ENCODE peak calls at places on chromosomes 4 and X, in six cellular contexts. Z, X, C, E, Q and H are unnamed samples.

GRCh38 chr4:185735887-185736286 is 76.1 kb downstream of the SORBS2 start:
- DNase-seq in Z (no peak), C (no peak), E (no peak), Q (no peak), X (no peak), H (no peak)

GRCh38 chr4:76087007-76087769 is 12.7 kb downstream of the ART3 start:
- DNase-seq in X (peak), C (peak), Q (peak), E (peak), Z (peak), H (peak)

GRCh38 chr4:70583952-70584834 is 7.9 kb upstream of the AMBN start:
- DNase-seq in Q (no peak), E (peak), X (no peak), C (no peak), Z (no peak), H (no peak)

GRCh38 chr4:143625632-143626031 is 74.8 kb downstream of the FREM3 start:
- DNase-seq in C (no peak), E (no peak), Z (no peak), X (no peak), Q (no peak), H (no peak)

GRCh38 chr4:152189451-152190179 is 346.3 kb downstream of the FBXW7 start:
- DNase-seq in C (no peak), E (no peak), Z (no peak), Q (no peak), X (no peak), H (no peak)

GRCh38 chr4:105471566-105472176 is 2.2 kb downstream of the PPA2 start:
- DNase-seq in C (peak), E (peak), X (peak), Z (peak), Q (peak), H (peak)

GRCh38 chrX:20863649-20864048 is 510.6 kb upstream of the CNKSR2 start:
- DNase-seq in Z (no peak), X (no peak), Q (no peak), C (no peak), E (no peak), H (no peak)

GRCh38 chr4:118012142-118012541 is 22.1 kb upstream of the NDST3 start:
- DNase-seq in C (no peak), Q (no peak), E (no peak), X (no peak), Z (no peak), H (no peak)

GRCh38 chr4:165763640-165764039 is 109.4 kb upstream of the TLL1 start:
- DNase-seq in Z (no peak), Q (peak), E (no peak), C (no peak), X (no peak), H (no peak)

GRCh38 chr4:42750091-42750490 is 93.2 kb upstream of the ATP8A1 start:
- DNase-seq in X (no peak), Q (no peak), E (peak), C (no peak), Z (no peak), H (no peak)

GRCh38 chrX:149286940-149287349 is 218.2 kb downstream of the IDS start:
- DNase-seq in X (peak), Q (peak), E (peak), C (peak), Z (no peak), H (peak)

GRCh38 chrX:17632942-17633341 is 104.4 kb upstream of the SCML1 start:
- DNase-seq in Q (no peak), Z (no peak), C (no peak), E (no peak), X (no peak), H (no peak)

GRCh38 chr4:185573651-185574199 is 38.4 kb upstream of the PDLIM3 start:
- DNase-seq in C (no peak), X (peak), E (peak), Q (no peak), Z (no peak), H (peak)

GRCh38 chrX:29661290-29661689 is 554.1 kb upstream of the MAGEB2 start:
- DNase-seq in X (no peak), C (no peak), E (no peak), Z (no peak), Q (peak), H (no peak)